ENCODE peak calls at places on chromosomes 12 and 14, in five cellular contexts. V is K562, P is HCT116, T is SK-N-SH, U is HepG2. H is an unnamed sample.
A peak's percentile ranks its signal among the peaks of the same experiment; 100 is the strongest.

GRCh38 chr12:47346251-47347019 is 266.7 kb upstream of the AMIGO2 start:
- DNase-seq in V (no peak), P (no peak), T (no peak), U (peak; percentile 93), H (no peak)

GRCh38 chr14:61188936-61189808 is 92.0 kb downstream of the TMEM30B start:
- DNase-seq in V (peak; percentile 16), P (no peak), T (peak; percentile 73), U (peak; percentile 48), H (peak; percentile 61)

GRCh38 chr12:39490500-39491276 is 47.8 kb upstream of the KIF21A start:
- DNase-seq in V (no peak), P (no peak), T (no peak), U (no peak), H (no peak)

GRCh38 chr12:94684416-94684815 is 34.1 kb upstream of the TMCC3 start:
- DNase-seq in V (no peak), P (no peak), T (no peak), U (no peak), H (no peak)

GRCh38 chr12:103840881-103841689 is at the start of gene NT5DC3:
- DNase-seq in V (peak; percentile 93), P (peak; percentile 65), T (peak; percentile 97), U (peak; percentile 63), H (peak; percentile 84)

GRCh38 chr12:58764100-58764953 is 156.0 kb downstream of the LRIG3 start:
- DNase-seq in V (no peak), P (no peak), T (no peak), U (peak; percentile 15), H (no peak)

GRCh38 chr12:64627781-64628180 is 17.5 kb downstream of the RASSF3 start:
- DNase-seq in V (no peak), P (no peak), T (no peak), U (no peak), H (no peak)

GRCh38 chr12:55741978-55742377 is 944 bp upstream of the GDF11 start:
- DNase-seq in V (no peak), P (no peak), T (no peak), U (no peak), H (no peak)

GRCh38 chr14:94113490-94113889 is 3.0 kb downstream of the IFI27 start:
- DNase-seq in V (no peak), P (no peak), T (peak; percentile 64), U (no peak), H (no peak)

GRCh38 chr14:73997108-73997943 is 21.8 kb downstream of the ENTPD5 start:
- DNase-seq in V (no peak), P (no peak), T (no peak), U (peak; percentile 71), H (no peak)

GRCh38 chr14:102050026-102050405 is 36.8 kb downstream of the HSP90AA1 start:
- DNase-seq in V (no peak), P (no peak), T (no peak), U (no peak), H (no peak)

GRCh38 chr12:6463211-6463610 is 7.3 kb downstream of the VAMP1 start:
- DNase-seq in V (no peak), P (no peak), T (no peak), U (no peak), H (no peak)

GRCh38 chr12:6462234-6462995 is 8.1 kb downstream of the VAMP1 start:
- DNase-seq in V (no peak), P (no peak), T (no peak), U (no peak), H (no peak)

GRCh38 chr12:6460751-6461371 is 9.0 kb downstream of the TAPBPL start:
- DNase-seq in V (no peak), P (no peak), T (no peak), U (no peak), H (no peak)

GRCh38 chr12:6463858-6464257 is 6.6 kb downstream of the VAMP1 start:
- DNase-seq in V (no peak), P (no peak), T (no peak), U (no peak), H (no peak)

GRCh38 chr12:6461401-6462233 is 8.9 kb downstream of the VAMP1 start:
- DNase-seq in V (no peak), P (no peak), T (no peak), U (no peak), H (no peak)
- TF ChIP-seq JUND in V (no peak), P (no peak), T (no peak), U (no peak), H (no peak)

DNA sequence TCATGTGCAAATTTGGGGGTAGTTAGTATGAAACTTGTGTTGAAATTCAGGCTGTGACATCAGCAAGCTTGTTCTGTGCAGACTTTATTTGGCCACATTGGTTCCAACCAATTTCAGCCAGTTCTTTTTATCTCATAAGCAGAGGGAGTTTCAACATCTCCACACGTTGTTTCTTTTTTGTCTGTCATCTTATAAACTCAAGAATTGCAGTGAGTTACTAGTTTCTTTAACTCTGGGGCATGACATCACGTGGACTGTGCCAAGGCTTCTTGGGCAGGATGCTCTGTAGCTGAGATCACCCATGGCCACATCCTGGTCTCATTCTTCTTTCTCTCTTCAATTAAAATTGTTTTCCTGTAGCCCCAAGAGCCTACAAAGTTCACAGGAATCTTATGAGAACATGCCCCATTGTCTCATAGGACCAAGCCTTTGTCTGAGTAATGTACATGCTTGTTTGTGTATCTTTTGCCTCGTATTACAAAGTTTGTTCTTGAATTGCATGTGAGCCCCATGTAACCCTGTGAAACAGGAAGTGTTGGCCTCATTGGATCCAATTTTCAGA is 982.0 kb upstream of the TMEM132C start:
- DNase-seq in V (no peak), P (no peak), T (no peak), U (no peak), H (no peak)
- TF ChIP-seq JUND in V (no peak), P (no peak), T (no peak), U (no peak), H (no peak)

GRCh38 chr12:66269757-66270383 is 32.4 kb upstream of the HELB start:
- DNase-seq in V (no peak), P (peak; percentile 45), T (peak; percentile 45), U (peak; percentile 40), H (peak; percentile 25)
- TF ChIP-seq JUND in V (no peak), P (no peak), T (no peak), U (no peak), H (no peak)

GRCh38 chr14:31080060-31080459 is 53.9 kb upstream of the STRN3 start:
- DNase-seq in V (no peak), P (no peak), T (no peak), U (no peak), H (no peak)
- TF ChIP-seq JUND in V (no peak), P (no peak), T (no peak), U (no peak), H (no peak)

DNA sequence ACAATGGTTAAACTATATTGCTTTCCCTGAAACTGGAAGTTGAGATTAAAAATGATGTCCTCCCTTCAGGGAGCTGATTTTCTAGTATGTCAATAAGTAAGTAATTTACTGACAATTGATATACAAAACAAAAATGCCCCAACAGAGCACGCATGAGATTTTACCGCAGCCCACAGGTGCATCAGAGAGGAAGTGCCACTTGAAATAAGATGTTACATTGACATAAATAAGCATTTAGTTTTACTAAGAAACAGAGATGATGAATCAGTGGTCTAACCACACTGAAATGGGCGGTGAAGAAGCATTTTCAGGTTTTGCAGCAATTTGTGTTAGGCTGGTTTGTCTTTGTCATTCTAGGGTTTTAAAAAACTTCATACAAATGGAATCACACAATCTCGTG is 8.8 kb upstream of the CLECL1 start:
- DNase-seq in V (no peak), P (no peak), T (no peak), U (no peak), H (no peak)
- TF ChIP-seq JUND in V (no peak), P (no peak), T (no peak), U (no peak), H (no peak)

GRCh38 chr14:66487159-66487558 is 988 bp downstream of the CCDC196 start:
- DNase-seq in V (no peak), P (no peak), T (no peak), U (no peak), H (no peak)

GRCh38 chr14:66485910-66486421 is at the start of gene CCDC196:
- DNase-seq in V (no peak), P (no peak), T (no peak), U (no peak), H (no peak)

GRCh38 chr14:66482873-66483272 is 3.3 kb upstream of the CCDC196 start:
- DNase-seq in V (no peak), P (no peak), T (no peak), U (no peak), H (no peak)

GRCh38 chr14:66485029-66485428 is 1.1 kb upstream of the CCDC196 start:
- DNase-seq in V (no peak), P (no peak), T (no peak), U (no peak), H (no peak)

DNA sequence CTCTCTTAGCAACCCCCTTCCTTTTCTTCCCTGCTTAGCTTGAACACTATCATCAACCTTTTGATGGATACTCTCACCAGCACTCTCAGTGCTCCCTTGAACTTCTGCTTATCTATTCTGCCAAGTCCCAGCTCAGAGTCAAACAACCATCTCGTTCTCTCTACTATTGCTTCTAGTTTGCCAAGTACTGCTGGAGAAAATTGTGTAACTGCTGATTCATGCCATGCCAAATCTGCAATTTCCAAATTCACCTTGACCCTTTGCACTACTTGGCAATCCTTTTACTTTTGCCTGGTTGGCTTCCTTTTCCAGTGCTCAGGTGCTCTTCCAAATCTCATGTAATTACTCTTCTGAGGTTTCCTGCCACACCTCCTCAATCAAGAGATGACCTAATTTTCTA is 2.8 kb upstream of the CCDC196 start:
- DNase-seq in V (no peak), P (no peak), T (no peak), U (no peak), H (no peak)
- TF ChIP-seq JUND in V (no peak), P (no peak), T (no peak), U (no peak), H (no peak)

DNA sequence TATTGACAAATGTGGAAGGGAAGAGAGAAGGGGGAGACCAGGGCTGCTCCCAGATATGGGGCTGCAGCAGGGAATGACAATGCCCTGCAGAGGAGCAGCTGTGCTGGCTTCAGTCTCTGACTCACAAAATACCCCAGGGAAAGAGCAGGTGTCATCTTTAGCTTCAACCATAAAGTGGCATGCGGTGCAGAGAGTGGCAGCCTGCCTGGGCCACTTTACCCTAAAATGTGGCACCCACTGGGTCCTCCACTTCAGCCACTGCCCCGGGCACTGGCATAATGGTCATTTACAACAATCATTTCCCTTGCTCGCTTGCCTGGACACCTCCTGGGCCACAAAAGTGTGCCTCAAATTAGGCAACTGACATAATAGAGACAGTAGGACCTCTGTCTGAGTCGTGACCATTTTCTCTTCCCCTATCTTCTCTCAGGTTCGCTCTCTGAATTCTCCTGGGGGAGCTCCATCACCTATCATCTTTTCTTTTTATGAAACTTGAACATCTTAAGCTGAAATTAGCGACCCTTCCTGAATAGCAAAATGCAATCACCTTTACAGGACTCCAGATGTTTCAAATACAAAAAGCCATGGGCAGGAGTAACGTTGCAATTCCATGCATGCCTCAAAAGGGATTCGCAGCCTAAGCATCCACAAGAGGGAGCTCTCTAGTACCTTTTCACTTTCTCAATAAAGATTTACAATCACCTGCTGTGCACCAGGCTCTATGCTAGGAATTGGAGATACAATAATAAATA is 179.9 kb upstream of the ATF7IP start:
- DNase-seq in V (peak; percentile 12), P (peak; percentile 39), T (peak; percentile 37), U (peak; percentile 26), H (peak; percentile 17)
- TF ChIP-seq JUND in V (no peak), P (no peak), T (no peak), U (no peak), H (no peak)

H was measured in T47D.